ENCODE peak calls at places on chromosomes 3 and 15, in four cellular contexts. D is HCT116; E is effector CD4-positive, alpha-beta T cell; O is KBM-7. C is an unnamed sample.

GRCh38 chr3:72336821-72337479 is 511.3 kb downstream of the SHQ1 start:
- DNase-seq in D (no peak), E (no peak), O (peak), C (no peak)

GRCh38 chr15:69854521-69855171 is 243.1 kb downstream of the TLE3 start:
- DNase-seq in D (no peak), E (no peak), O (no peak), C (no peak)

GRCh38 chr3:20316238-20316637 is 130.2 kb upstream of the SGO1 start:
- DNase-seq in D (no peak), E (no peak), O (no peak), C (no peak)

GRCh38 chr3:29525254-29525881 is 244.5 kb downstream of the RBMS3 start:
- DNase-seq in D (no peak), E (no peak), O (no peak), C (no peak)

GRCh38 chr3:48405971-48406370 is 23.9 kb downstream of the PLXNB1 start:
- DNase-seq in D (no peak), E (no peak), O (no peak), C (no peak)

GRCh38 chr3:112086857-112087524 is 802 bp downstream of the C3orf52 start:
- DNase-seq in D (peak), E (no peak), O (no peak), C (no peak)

GRCh38 chr15:101011582-101011981 is 92.4 kb downstream of the LRRK1 start:
- DNase-seq in D (no peak), E (no peak), O (no peak), C (no peak)

GRCh38 chr3:107128942-107129341 is 248.3 kb upstream of the CCDC54 start:
- DNase-seq in D (no peak), E (no peak), O (no peak), C (no peak)

GRCh38 chr3:169146112-169146665 is 517.3 kb downstream of the MECOM start:
- DNase-seq in D (no peak), E (no peak), O (peak), C (no peak)

GRCh38 chr3:38579146-38579545 is 70.3 kb downstream of the SCN5A start:
- DNase-seq in D (no peak), E (no peak), O (no peak), C (no peak)

GRCh38 chr3:37957185-37957936 is 33.2 kb upstream of the VILL start:
- DNase-seq in D (no peak), E (no peak), O (no peak), C (no peak)

GRCh38 chr3:99114565-99115291 is 213.2 kb upstream of the DCBLD2 start:
- DNase-seq in D (peak), E (no peak), O (no peak), C (no peak)

C was measured in T-helper 1 cell.